ENCODE peak calls at places on chromosomes 1 and 21, in four cellular contexts. J is heart right ventricle, X is kidney, I is mammary epithelial cell. F is an unnamed sample.

GRCh38 chr1:230905733-230906132 is 37.4 kb upstream of the C1orf198 start:
- DNase-seq in J (no peak), X (no peak), I (no peak), F (no peak)

GRCh38 chr1:228207851-228208821 is at the start of gene OBSCN:
- DNase-seq in X (peak), I (no peak), J (peak), F (no peak)

GRCh38 chr1:26097696-26098095 is 13.9 kb upstream of the PDIK1L start:
- DNase-seq in J (no peak), X (no peak), I (peak), F (no peak)

GRCh38 chr1:7594714-7595295 is 176.3 kb upstream of the VAMP3 start:
- DNase-seq in X (peak), I (no peak), J (no peak), F (no peak)

GRCh38 chr1:93152835-93153234 is 27.4 kb downstream of the TMED5 start:
- DNase-seq in X (no peak), J (no peak), I (no peak), F (no peak)

GRCh38 chr1:201895913-201896807 is 7.5 kb downstream of the SHISA4 start:
- DNase-seq in I (peak), J (peak), X (peak), F (peak)

GRCh38 chr1:844472-845026 is 79.2 kb upstream of the SAMD11 start:
- DNase-seq in I (no peak), X (no peak), J (no peak), F (no peak)

GRCh38 chr1:210828996-210829596 is 304.9 kb downstream of the KCNH1 start:
- DNase-seq in J (no peak), X (no peak), I (no peak), F (no peak)

GRCh38 chr1:205729945-205730610 is 19.9 kb downstream of the NUCKS1 start:
- DNase-seq in X (no peak), I (no peak), J (no peak), F (no peak)

GRCh38 chr1:19643602-19644419 is at the start of gene NBL1:
- DNase-seq in J (peak), I (peak), X (peak), F (peak)

GRCh38 chr1:246051909-246052518 is 455.1 kb downstream of the SMYD3 start:
- DNase-seq in J (no peak), I (no peak), X (no peak), F (no peak)

GRCh38 chr1:201093561-201093960 is 18.7 kb downstream of the CACNA1S start:
- DNase-seq in I (no peak), X (no peak), J (no peak), F (no peak)

GRCh38 chr1:61327436-61327835 is 245.1 kb downstream of the NFIA start:
- DNase-seq in X (no peak), I (no peak), J (no peak), F (no peak)

GRCh38 chr1:6454856-6455751 is 10.9 kb downstream of the TNFRSF25 start:
- DNase-seq in J (no peak), I (no peak), X (peak), F (no peak)

GRCh38 chr1:211638723-211639122 is 36.7 kb downstream of the NEK2 start:
- DNase-seq in X (no peak), I (no peak), J (no peak), F (no peak)

GRCh38 chr21:41932576-41933258 is 21.1 kb downstream of the C2CD2 start:
- DNase-seq in I (peak), X (no peak), J (no peak), F (no peak)

GRCh38 chr1:54986025-54986424 is 5.6 kb downstream of the TMEM61 start:
- DNase-seq in X (peak), I (no peak), J (no peak), F (no peak)

GRCh38 chr1:56508523-56508983 is 70.8 kb downstream of the PLPP3 start:
- DNase-seq in I (peak), J (peak), X (no peak), F (peak)

GRCh38 chr1:201418461-201418860 is 3.1 kb downstream of the TNNI1 start:
- DNase-seq in I (no peak), X (no peak), J (no peak), F (no peak)

GRCh38 chr1:112934562-112934952 is 21.4 kb downstream of the SLC16A1 start:
- DNase-seq in J (no peak), X (no peak), I (no peak), F (no peak)
- H3K27ac ChIP-seq in J (no peak), X (no peak), I (peak), F (no peak)

DNA sequence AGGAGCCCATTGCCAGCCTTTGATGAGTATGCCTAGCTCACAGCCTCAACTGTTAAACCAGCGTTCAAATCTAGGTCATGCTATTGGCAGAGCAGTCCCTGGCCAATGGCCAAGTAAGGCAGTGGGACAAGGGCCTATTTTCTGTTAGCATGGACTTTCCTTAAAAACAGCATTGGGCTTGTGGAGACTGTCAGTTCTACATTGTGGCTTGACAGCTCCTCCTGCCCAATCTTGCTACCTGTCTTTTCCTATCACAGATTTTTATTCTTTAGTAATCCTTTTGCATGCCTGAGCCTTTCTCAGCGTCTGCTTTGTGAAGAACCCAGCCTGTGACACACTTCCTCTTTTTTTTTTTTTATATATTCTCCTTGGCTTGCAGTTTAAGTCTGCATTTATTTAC is 56.4 kb downstream of the DIP2A start:
- DNase-seq in X (no peak), J (peak), I (no peak), F (no peak)
- H3K27ac ChIP-seq in X (no peak), J (no peak), I (no peak), F (no peak)

GRCh38 chr21:39052718-39053117 is 130.5 kb downstream of the PSMG1 start:
- DNase-seq in X (no peak), J (no peak), I (no peak), F (no peak)

GRCh38 chr21:39051561-39051949 is 131.7 kb downstream of the PSMG1 start:
- DNase-seq in X (no peak), J (no peak), I (peak), F (no peak)

GRCh38 chr21:39053126-39053525 is 130.1 kb downstream of the PSMG1 start:
- DNase-seq in I (no peak), J (no peak), X (no peak), F (no peak)

GRCh38 chr21:39048574-39048973 is 134.7 kb downstream of the PSMG1 start:
- DNase-seq in I (peak), X (no peak), J (no peak), F (no peak)

GRCh38 chr21:39050839-39051560 is 132.3 kb downstream of the PSMG1 start:
- DNase-seq in X (no peak), J (no peak), I (no peak), F (no peak)
- H3K27ac ChIP-seq in X (no peak), J (peak), I (peak), F (no peak)

GRCh38 chr1:234502785-234503184 is 23.8 kb upstream of the TARBP1 start:
- DNase-seq in J (no peak), I (no peak), X (no peak), F (no peak)

GRCh38 chr1:234505774-234506114 is 26.8 kb upstream of the TARBP1 start:
- DNase-seq in X (no peak), I (peak), J (no peak), F (no peak)

GRCh38 chr1:234500269-234500668 is 21.3 kb upstream of the TARBP1 start:
- DNase-seq in X (no peak), I (peak), J (peak), F (peak)

GRCh38 chr1:234504969-234505773 is 26.2 kb upstream of the TARBP1 start:
- DNase-seq in I (no peak), X (no peak), J (no peak), F (no peak)

DNA sequence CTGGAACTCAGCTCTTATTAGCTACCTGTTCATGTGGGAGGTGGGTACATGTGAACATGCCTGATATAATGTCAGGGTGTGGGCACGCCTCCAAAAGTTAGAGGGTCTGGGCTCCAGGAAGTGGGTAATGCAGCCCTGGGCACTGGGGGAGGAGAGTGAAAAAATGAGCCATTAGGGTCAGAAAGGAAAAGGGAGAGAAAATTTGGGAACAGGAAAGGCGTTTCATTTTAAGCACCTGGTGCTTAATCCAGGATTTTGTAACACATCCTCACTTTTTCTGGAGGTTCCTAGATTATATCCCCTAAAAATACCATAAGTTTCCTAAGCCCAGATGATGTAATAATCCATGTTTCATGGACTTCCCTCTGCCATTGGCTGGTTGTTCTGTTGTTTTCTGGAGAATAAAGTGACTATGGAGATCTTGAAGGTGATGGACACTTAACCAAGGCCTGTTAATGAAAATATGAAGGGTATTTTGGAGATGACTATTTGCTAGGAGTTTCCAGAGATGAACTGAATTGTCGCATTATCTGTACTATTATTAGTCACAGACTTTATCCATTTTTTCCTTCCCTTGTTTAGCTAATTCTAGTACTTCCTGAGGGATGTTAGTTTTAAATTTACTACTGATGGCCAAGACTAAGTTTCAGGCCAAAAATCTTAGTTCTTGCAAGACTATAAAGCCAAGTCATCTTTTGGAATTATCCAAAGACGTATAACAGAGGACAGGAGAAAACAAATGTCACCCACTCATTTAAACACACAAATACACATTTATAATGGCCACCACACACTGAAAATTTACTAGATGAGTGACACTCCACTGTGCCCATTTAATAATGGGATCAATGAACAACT is 24.4 kb upstream of the TARBP1 start:
- DNase-seq in X (no peak), J (no peak), I (no peak), F (no peak)
- H3K27ac ChIP-seq in X (peak), J (peak), I (no peak), F (peak)

GRCh38 chr1:10107985-10108663 is 75.4 kb downstream of the UBE4B start:
- DNase-seq in J (no peak), X (no peak), I (peak), F (no peak)
- H3K27ac ChIP-seq in J (peak), X (no peak), I (peak), F (no peak)